ENCODE peak calls at places on chromosomes 4 and X, in four cellular contexts. E, D, F and Z are unnamed samples.

GRCh38 chrX:55057691-55058249 is 17.1 kb upstream of the PAGE2B start:
- DNase-seq in D (peak), F (peak), E (peak), Z (peak)

GRCh38 chr4:98661356-98662054 is 3.1 kb upstream of the TSPAN5 start:
- DNase-seq in E (no peak), D (no peak), F (peak), Z (peak)

GRCh38 chrX:148609766-148610698 is 109.6 kb downstream of the AFF2 start:
- DNase-seq in E (peak), F (no peak), D (peak), Z (peak)

GRCh38 chr4:86432552-86433134 is 72.8 kb upstream of the MAPK10 start:
- DNase-seq in E (no peak), F (no peak), D (no peak), Z (no peak)

GRCh38 chrX:109384569-109385174 is 97.2 kb downstream of the GUCY2F start:
- DNase-seq in E (peak), D (peak), F (peak), Z (peak)

GRCh38 chr4:107747748-107748486 is 27.9 kb upstream of the PAPSS1 start:
- DNase-seq in D (no peak), E (no peak), F (peak), Z (no peak)

GRCh38 chr4:48243429-48243828 is 26.2 kb downstream of the TEC start:
- DNase-seq in D (no peak), F (no peak), E (no peak), Z (no peak)

GRCh38 chr4:37101686-37102085 is 142.9 kb upstream of the NWD2 start:
- DNase-seq in D (no peak), F (no peak), E (no peak), Z (no peak)

GRCh38 chr4:159593651-159594050 is 490.8 kb downstream of the RAPGEF2 start:
- DNase-seq in E (no peak), D (no peak), F (no peak), Z (no peak)

GRCh38 chrX:155880586-155881157 is 473 bp upstream of the VAMP7 start:
- DNase-seq in D (peak), F (no peak), E (no peak), Z (no peak)

GRCh38 chrX:24148118-24148517 is 1.4 kb upstream of the ZFX start:
- DNase-seq in E (no peak), D (no peak), F (no peak), Z (no peak)

GRCh38 chr4:56026596-56026995 is 77.9 kb downstream of the CEP135 start:
- DNase-seq in E (no peak), F (peak), D (peak), Z (peak)

GRCh38 chr4:105451346-105451745 is 22.5 kb downstream of the PPA2 start:
- DNase-seq in D (no peak), F (no peak), E (no peak), Z (no peak)

GRCh38 chrX:72276478-72276953 is 532 bp downstream of the RPS4X start:
- DNase-seq in D (no peak), E (peak), F (no peak), Z (no peak)

GRCh38 chrX:56733459-56734046 is 4.5 kb downstream of the NBDY start:
- DNase-seq in F (peak), E (peak), D (peak), Z (peak)

GRCh38 chrX:55486736-55487135 is 2.9 kb downstream of the USP51 start:
- DNase-seq in E (no peak), D (peak), F (peak), Z (no peak)

GRCh38 chr4:6562931-6563901 is 11.8 kb upstream of the MAN2B2 start:
- DNase-seq in F (peak), E (peak), D (peak), Z (no peak)

GRCh38 chr4:133839326-133839725 is 362.3 kb downstream of the PABPC4L start:
- DNase-seq in D (peak), F (peak), E (no peak), Z (peak)

GRCh38 chr4:1207157-1207470 is 34.7 kb upstream of the SPON2 start:
- DNase-seq in D (no peak), F (no peak), E (no peak), Z (no peak)

GRCh38 chrX:10166731-10167149 is 10.0 kb downstream of the CLCN4 start:
- DNase-seq in D (no peak), F (no peak), E (no peak), Z (no peak)

GRCh38 chr4:14965071-14965470 is 37.2 kb upstream of the CPEB2 start:
- DNase-seq in E (no peak), F (no peak), D (no peak), Z (no peak)

GRCh38 chrX:129663171-129663570 is 8.4 kb upstream of the APLN start:
- DNase-seq in F (no peak), E (no peak), D (peak), Z (no peak)

GRCh38 chrX:113300580-113300979 is 459.9 kb upstream of the AMOT start:
- DNase-seq in D (no peak), F (no peak), E (no peak), Z (no peak)

GRCh38 chr4:20423420-20423819 is 171.7 kb downstream of the SLIT2 start:
- DNase-seq in E (no peak), F (peak), D (no peak), Z (no peak)
- TF ChIP-seq CTCF in E (no peak), F (no peak), D (no peak), Z (no peak)

DNA sequence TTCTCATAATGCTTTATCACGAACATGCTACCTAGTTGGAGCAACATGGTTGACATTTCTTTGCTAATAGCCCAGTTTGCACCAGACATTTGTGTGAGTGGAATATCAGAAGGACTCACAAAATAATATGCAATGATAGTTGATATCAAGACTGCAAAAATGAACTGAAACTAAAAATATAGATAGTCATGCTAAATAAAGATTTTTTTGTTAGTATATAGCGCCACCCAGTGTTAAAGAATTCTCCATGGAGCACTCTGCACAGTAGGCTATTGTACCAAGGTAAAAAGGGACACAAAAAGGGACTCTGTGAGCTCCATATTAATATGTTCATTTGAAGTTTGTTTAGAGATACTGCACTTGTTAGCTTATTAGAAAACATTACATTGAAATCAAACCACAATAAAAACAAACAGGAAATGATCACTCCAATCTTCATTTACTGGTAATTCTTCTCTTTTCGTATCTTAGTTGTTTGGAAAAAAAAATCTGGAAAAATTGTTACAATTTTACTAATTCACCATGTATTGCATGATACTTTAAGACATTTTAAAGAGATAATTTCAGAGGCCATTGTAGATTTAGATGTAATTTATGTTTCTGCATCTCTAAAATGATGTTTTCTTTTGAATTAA is 1509.6 kb downstream of the ADGRL3 start:
- DNase-seq in E (peak), D (peak), F (peak), Z (peak)
- TF ChIP-seq CTCF in E (no peak), D (no peak), F (peak), Z (peak)

GRCh38 chr4:60463846-60464502 is 736.2 kb upstream of the ADGRL3 start:
- DNase-seq in E (no peak), D (peak), F (peak), Z (peak)
- TF ChIP-seq CTCF in E (no peak), D (peak), F (peak), Z (peak)

GRCh38 chrX:41275661-41276609 is 58.0 kb upstream of the DDX3X start:
- DNase-seq in D (peak), E (peak), F (peak), Z (peak)
- TF ChIP-seq CTCF in D (peak), E (peak), F (peak), Z (peak)